ENCODE peak calls at places on chromosome 15, in five cellular contexts. R is neural progenitor cell, C is GM23248, F is HCT116, N is MM.1S. H is an unnamed sample.
A peak's percentile ranks its signal among the peaks of the same experiment; 100 is the strongest.

GRCh38 chr15:55434989-55435825 is 26.9 kb downstream of the PIERCE2 start:
- DNase-seq in R (peak; percentile 64), C (peak; percentile 78), F (peak; percentile 42), N (peak; percentile 66), H (peak; percentile 68)

GRCh38 chr15:41018534-41018933 is 65.3 kb downstream of the CHAC1 start:
- DNase-seq in N (peak; percentile 67), C (peak; percentile 49), R (peak; percentile 16), F (no peak), H (peak; percentile 89)

GRCh38 chr15:52462806-52463360 is 65.8 kb downstream of the MYO5A start:
- DNase-seq in F (no peak), R (no peak), N (peak; percentile 88), C (no peak), H (no peak)

GRCh38 chr15:48925714-48926223 is 38.0 kb downstream of the SHC4 start:
- DNase-seq in C (peak; percentile 94), F (peak; percentile 91), N (no peak), R (no peak), H (peak; percentile 92)

GRCh38 chr15:42184736-42185135 is 23.4 kb downstream of the VPS39 start:
- DNase-seq in N (no peak), R (no peak), F (no peak), C (no peak), H (no peak)

GRCh38 chr15:71105444-71105843 is 9.8 kb upstream of the THSD4 start:
- DNase-seq in F (no peak), N (no peak), R (no peak), C (no peak), H (no peak)

GRCh38 chr15:37031198-37031597 is 69.2 kb downstream of the MEIS2 start:
- DNase-seq in R (no peak), F (no peak), C (peak; percentile 57), N (peak; percentile 6), H (peak; percentile 56)

GRCh38 chr15:48785195-48785594 is 25.7 kb downstream of the CEP152 start:
- DNase-seq in R (no peak), F (no peak), N (no peak), C (no peak), H (no peak)

GRCh38 chr15:40843885-40844542 is at the start of gene SPINT1:
- DNase-seq in N (peak; percentile 47), C (peak; percentile 41), R (peak; percentile 74), F (no peak), H (peak; percentile 66)

GRCh38 chr15:81789403-81789802 is 256.4 kb downstream of the MEX3B start:
- DNase-seq in R (no peak), N (peak; percentile 85), F (no peak), C (no peak), H (no peak)

GRCh38 chr15:38707802-38708671 is 143.4 kb upstream of the RASGRP1 start:
- DNase-seq in N (peak; percentile 65), F (peak; percentile 53), C (peak; percentile 78), R (peak; percentile 71), H (peak; percentile 77)

GRCh38 chr15:31842532-31843195 is 187.7 kb upstream of the CHRNA7 start:
- DNase-seq in F (no peak), C (no peak), N (no peak), R (no peak), H (no peak)

GRCh38 chr15:40937762-40938529 is 8.8 kb downstream of the DLL4 start:
- DNase-seq in F (peak; percentile 64), R (no peak), C (peak; percentile 44), N (no peak), H (peak; percentile 79)

GRCh38 chr15:39582977-39583585 is 2.2 kb downstream of the THBS1 start:
- DNase-seq in F (no peak), C (no peak), R (no peak), N (no peak), H (no peak)

GRCh38 chr15:73988075-73988969 is 3.8 kb downstream of the STOML1 start:
- DNase-seq in C (peak; percentile 30), F (no peak), R (no peak), N (no peak), H (peak; percentile 42)

GRCh38 chr15:65630760-65631159 is 9.0 kb downstream of the SLC24A1 start:
- DNase-seq in N (no peak), F (no peak), C (no peak), R (no peak), H (no peak)

GRCh38 chr15:76006136-76006778 is 6.0 kb downstream of the NRG4 start:
- DNase-seq in R (no peak), N (no peak), F (no peak), C (peak; percentile 51), H (peak; percentile 10)

GRCh38 chr15:55868707-55869106 is 124.7 kb downstream of the NEDD4 start:
- DNase-seq in C (no peak), F (no peak), R (no peak), N (no peak), H (peak; percentile 60)

GRCh38 chr15:37792351-37792750 is 142.1 kb upstream of the TMCO5A start:
- DNase-seq in R (no peak), C (no peak), F (no peak), N (no peak), H (no peak)

GRCh38 chr15:39631357-39631756 is 50.5 kb downstream of the THBS1 start:
- DNase-seq in C (peak; percentile 75), N (no peak), R (no peak), F (no peak), H (peak; percentile 37)

GRCh38 chr15:25727116-25727515 is 136.0 kb downstream of the ATP10A start:
- DNase-seq in N (no peak), F (no peak), C (no peak), R (no peak), H (no peak)

GRCh38 chr15:34374816-34375215 is 7.8 kb upstream of the LPCAT4 start:
- DNase-seq in R (no peak), F (no peak), N (no peak), C (no peak), H (peak; percentile 30)

GRCh38 chr15:69410290-69410874 is 3.8 kb upstream of the KIF23 start:
- DNase-seq in N (no peak), R (peak; percentile 64), C (peak; percentile 32), F (peak; percentile 22), H (peak; percentile 85)

GRCh38 chr15:59313703-59314332 is 58.9 kb downstream of the MYO1E start:
- DNase-seq in F (no peak), N (no peak), C (peak; percentile 59), R (no peak), H (peak; percentile 90)

GRCh38 chr15:55827204-55827603 is 84.3 kb upstream of the PRTG start:
- DNase-seq in N (no peak), R (no peak), F (no peak), C (peak; percentile 25), H (peak; percentile 11)

GRCh38 chr15:89179966-89180875 is 41.2 kb downstream of the RLBP1 start:
- DNase-seq in C (no peak), R (no peak), N (no peak), F (no peak), H (no peak)

GRCh38 chr15:78420766-78421165 is 17.2 kb upstream of the IREB2 start:
- DNase-seq in C (no peak), N (no peak), R (no peak), F (no peak), H (no peak)

GRCh38 chr15:31361764-31362120 is 35.1 kb downstream of the KLF13 start:
- DNase-seq in C (no peak), F (no peak), R (peak; percentile 11), N (no peak), H (no peak)

GRCh38 chr15:64865998-64866520 is 24.3 kb downstream of the PLEKHO2 start:
- DNase-seq in N (no peak), F (no peak), C (peak; percentile 69), R (peak; percentile 46), H (no peak)

GRCh38 chr15:58066042-58066867 is 744 bp upstream of the ALDH1A2 start:
- DNase-seq in F (peak; percentile 21), R (peak; percentile 86), N (peak; percentile 32), C (peak; percentile 62), H (peak; percentile 60)
- TF ChIP-seq EZH2 in F (no peak), R (no peak), N (no peak), C (no peak), H (no peak)

DNA sequence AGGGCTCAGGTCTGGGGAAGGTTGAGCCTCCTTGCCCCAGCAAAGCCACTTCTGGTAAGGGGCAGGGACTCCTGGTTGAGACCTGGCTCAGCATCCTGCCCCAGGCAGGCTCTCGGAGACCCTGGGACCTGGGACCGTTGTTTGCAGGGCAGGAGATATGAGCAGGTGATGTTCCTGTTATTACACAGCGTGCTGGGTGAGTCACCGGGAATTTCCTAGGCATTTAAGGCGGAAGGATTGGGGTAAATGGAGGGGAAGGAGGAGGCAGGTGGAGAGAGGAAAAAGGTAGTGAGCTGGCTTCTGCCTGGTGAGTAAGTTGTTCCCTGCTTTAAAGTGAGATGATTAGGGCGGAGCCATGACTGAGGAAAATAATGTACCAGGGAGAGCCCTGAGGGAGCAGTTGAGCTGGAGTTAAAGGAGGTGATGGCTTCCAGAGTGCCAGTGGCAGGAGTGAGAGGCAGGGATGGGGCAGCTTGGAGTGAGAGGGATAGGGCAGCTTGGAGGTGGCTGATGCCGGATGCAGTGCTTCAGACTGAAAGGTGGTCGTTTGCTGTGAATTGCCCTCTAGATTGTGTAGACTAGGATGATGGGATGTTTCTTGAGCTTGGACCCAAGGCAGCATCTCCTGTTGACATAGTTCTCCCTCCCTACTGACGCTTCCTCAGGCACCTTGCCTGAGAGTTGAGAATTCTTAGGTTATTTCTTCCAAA is 79.4 kb downstream of the AAGAB start:
- DNase-seq in N (no peak), F (peak; percentile 94), C (peak; percentile 65), R (no peak), H (peak; percentile 94)
- H3K9ac ChIP-seq in N (no peak overlapping the region), F (peak overlapping the region; percentile 58), C (peak overlapping the region; percentile 16), R (no peak overlapping the region), H (peak overlapping the region; percentile 62)

GRCh38 chr15:99992611-99993231 is 259.5 kb upstream of the LYSMD4 start:
- DNase-seq in F (no peak), N (no peak), C (no peak), R (no peak), H (no peak)
- TF ChIP-seq EZH2phosphoT487 in F (no peak), N (no peak), C (no peak), R (no peak), H (no peak)

GRCh38 chr15:96360581-96361308 is 30.2 kb downstream of the NR2F2 start:
- DNase-seq in R (peak; percentile 91), N (no peak), F (no peak), C (no peak), H (no peak)

GRCh38 chr15:96362001-96362758 is 31.7 kb downstream of the NR2F2 start:
- DNase-seq in C (no peak), R (peak; percentile 79), F (no peak), N (no peak), H (no peak)

GRCh38 chr15:96362759-96363678 is 32.5 kb downstream of the NR2F2 start:
- DNase-seq in R (peak; percentile 91), N (no peak), F (no peak), C (no peak), H (no peak)

GRCh38 chr15:96359772-96360498 is 29.4 kb downstream of the NR2F2 start:
- DNase-seq in F (no peak), R (peak; percentile 90), N (no peak), C (peak; percentile 50), H (no peak)

DNA sequence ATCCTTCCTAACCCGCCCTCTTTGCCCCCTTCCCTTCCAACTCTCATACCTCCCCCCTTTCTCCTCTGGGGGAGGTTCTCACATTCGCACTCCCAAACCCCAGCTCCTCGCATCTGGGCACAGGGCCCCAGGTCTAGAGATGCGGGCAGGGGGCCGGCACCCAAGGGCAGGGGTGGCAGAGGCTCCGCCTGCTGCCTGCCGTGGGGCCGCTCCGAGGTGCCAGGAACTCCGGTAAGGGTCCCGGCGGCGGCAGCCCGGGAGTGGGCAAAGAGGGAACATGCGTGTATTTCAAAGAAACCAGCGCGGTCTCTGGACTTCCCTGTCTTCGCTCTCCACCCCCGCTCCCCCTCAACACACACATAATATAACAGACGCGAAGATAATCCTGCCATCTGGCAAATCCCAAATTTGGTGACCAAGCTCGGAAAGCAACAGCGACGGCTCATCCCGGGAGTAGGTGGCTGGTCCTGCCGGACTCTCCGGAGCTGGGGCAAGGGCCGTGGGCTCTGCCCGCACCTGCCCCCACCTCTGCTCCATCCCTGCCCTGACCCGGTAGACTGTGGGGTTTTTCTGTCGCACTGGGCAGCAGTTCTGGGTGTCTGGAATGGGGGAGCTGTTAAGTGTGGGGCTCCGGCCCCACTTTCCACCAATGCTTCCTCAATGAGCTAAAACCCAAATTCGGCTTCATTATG is 31.0 kb downstream of the NR2F2 start:
- DNase-seq in N (no peak), R (peak; percentile 75), F (no peak), C (no peak), H (no peak)
- TF ChIP-seq EZH2 in N (no peak), R (no peak), F (no peak), C (no peak), H (no peak)

H was measured in PC-3.